ENCODE peak calls at places on chromosomes 4 and X, in ten cellular contexts. One of them, this sample, is unnamed.

GRCh38 chrX:49934148-49934547 is 11.8 kb downstream of the CLCN5 start:
- DNase-seq in GM12891: no peak
- DNase-seq in stimulated activated CD4-positive, alpha-beta T cell treated with anti-CD3 and anti-CD28 coated beads, TNF-alpha, amount 100 ng/mL, for 4 hours: no peak
- DNase-seq in NCI-H1436: no peak
- DNase-seq in AG08396: no peak
- DNase-seq in osteocyte: no peak
- DNase-seq in MM.1S: no peak
- DNase-seq in activated CD4-positive, CD25-positive, alpha-beta regulatory T cell: no peak
- DNase-seq in activated naive CD8-positive, alpha-beta T cell treated with anti-CD3 and anti-CD28 coated beads for 36 hours: no peak
- DNase-seq in kidney: no peak
- DNase-seq in this sample: no peak

GRCh38 chr4:101198741-101199339 is 148.5 kb downstream of the PPP3CA start:
- DNase-seq in kidney: no peak
- DNase-seq in activated CD4-positive, CD25-positive, alpha-beta regulatory T cell: no peak
- DNase-seq in AG08396: no peak
- DNase-seq in GM12891: no peak
- DNase-seq in osteocyte: no peak
- DNase-seq in MM.1S: no peak
- DNase-seq in stimulated activated CD4-positive, alpha-beta T cell treated with anti-CD3 and anti-CD28 coated beads, TNF-alpha, amount 100 ng/mL, for 4 hours: no peak
- DNase-seq in activated naive CD8-positive, alpha-beta T cell treated with anti-CD3 and anti-CD28 coated beads for 36 hours: no peak
- DNase-seq in NCI-H1436: peak
- DNase-seq in this sample: no peak

GRCh38 chrX:124216396-124217124 is 115.9 kb upstream of the TEX13D start:
- DNase-seq in GM12891: no peak
- DNase-seq in osteocyte: no peak
- DNase-seq in AG08396: no peak
- DNase-seq in stimulated activated CD4-positive, alpha-beta T cell treated with anti-CD3 and anti-CD28 coated beads, TNF-alpha, amount 100 ng/mL, for 4 hours: no peak
- DNase-seq in activated naive CD8-positive, alpha-beta T cell treated with anti-CD3 and anti-CD28 coated beads for 36 hours: no peak
- DNase-seq in activated CD4-positive, CD25-positive, alpha-beta regulatory T cell: no peak
- DNase-seq in MM.1S: no peak
- DNase-seq in kidney: no peak
- DNase-seq in NCI-H1436: no peak
- DNase-seq in this sample: no peak

GRCh38 chr4:67680568-67681222 is 20.3 kb downstream of the UBA6 start:
- DNase-seq in AG08396: peak
- DNase-seq in activated CD4-positive, CD25-positive, alpha-beta regulatory T cell: no peak
- DNase-seq in GM12891: no peak
- DNase-seq in NCI-H1436: no peak
- DNase-seq in osteocyte: no peak
- DNase-seq in MM.1S: no peak
- DNase-seq in kidney: no peak
- DNase-seq in activated naive CD8-positive, alpha-beta T cell treated with anti-CD3 and anti-CD28 coated beads for 36 hours: no peak
- DNase-seq in stimulated activated CD4-positive, alpha-beta T cell treated with anti-CD3 and anti-CD28 coated beads, TNF-alpha, amount 100 ng/mL, for 4 hours: no peak
- DNase-seq in this sample: no peak

GRCh38 chr4:122542411-122543236 is 78.2 kb downstream of the IL21 start:
- DNase-seq in NCI-H1436: no peak
- DNase-seq in activated CD4-positive, CD25-positive, alpha-beta regulatory T cell: no peak
- DNase-seq in activated naive CD8-positive, alpha-beta T cell treated with anti-CD3 and anti-CD28 coated beads for 36 hours: no peak
- DNase-seq in MM.1S: peak
- DNase-seq in osteocyte: no peak
- DNase-seq in GM12891: peak
- DNase-seq in AG08396: peak
- DNase-seq in kidney: no peak
- DNase-seq in stimulated activated CD4-positive, alpha-beta T cell treated with anti-CD3 and anti-CD28 coated beads, TNF-alpha, amount 100 ng/mL, for 4 hours: no peak
- DNase-seq in this sample: no peak

GRCh38 chr4:158996669-158997074 is 106.2 kb upstream of the RAPGEF2 start:
- DNase-seq in NCI-H1436: no peak
- DNase-seq in activated CD4-positive, CD25-positive, alpha-beta regulatory T cell: no peak
- DNase-seq in activated naive CD8-positive, alpha-beta T cell treated with anti-CD3 and anti-CD28 coated beads for 36 hours: no peak
- DNase-seq in osteocyte: no peak
- DNase-seq in stimulated activated CD4-positive, alpha-beta T cell treated with anti-CD3 and anti-CD28 coated beads, TNF-alpha, amount 100 ng/mL, for 4 hours: no peak
- DNase-seq in kidney: no peak
- DNase-seq in MM.1S: no peak
- DNase-seq in GM12891: no peak
- DNase-seq in AG08396: peak
- DNase-seq in this sample: no peak

GRCh38 chr4:26273308-26273980 is 47.4 kb upstream of the RBPJ start:
- DNase-seq in AG08396: no peak
- DNase-seq in activated CD4-positive, CD25-positive, alpha-beta regulatory T cell: no peak
- DNase-seq in MM.1S: no peak
- DNase-seq in stimulated activated CD4-positive, alpha-beta T cell treated with anti-CD3 and anti-CD28 coated beads, TNF-alpha, amount 100 ng/mL, for 4 hours: no peak
- DNase-seq in GM12891: no peak
- DNase-seq in activated naive CD8-positive, alpha-beta T cell treated with anti-CD3 and anti-CD28 coated beads for 36 hours: no peak
- DNase-seq in osteocyte: no peak
- DNase-seq in kidney: no peak
- DNase-seq in NCI-H1436: no peak
- DNase-seq in this sample: no peak

GRCh38 chr4:7320413-7320812 is 114.3 kb downstream of the PSAPL1 start:
- DNase-seq in NCI-H1436: no peak
- DNase-seq in kidney: peak
- DNase-seq in MM.1S: no peak
- DNase-seq in activated CD4-positive, CD25-positive, alpha-beta regulatory T cell: no peak
- DNase-seq in AG08396: no peak
- DNase-seq in GM12891: no peak
- DNase-seq in osteocyte: no peak
- DNase-seq in stimulated activated CD4-positive, alpha-beta T cell treated with anti-CD3 and anti-CD28 coated beads, TNF-alpha, amount 100 ng/mL, for 4 hours: no peak
- DNase-seq in activated naive CD8-positive, alpha-beta T cell treated with anti-CD3 and anti-CD28 coated beads for 36 hours: no peak
- DNase-seq in this sample: no peak

GRCh38 chr4:150250998-150251651 is 172.9 kb downstream of the DCLK2 start:
- DNase-seq in NCI-H1436: no peak
- DNase-seq in AG08396: no peak
- DNase-seq in MM.1S: no peak
- DNase-seq in kidney: no peak
- DNase-seq in stimulated activated CD4-positive, alpha-beta T cell treated with anti-CD3 and anti-CD28 coated beads, TNF-alpha, amount 100 ng/mL, for 4 hours: no peak
- DNase-seq in activated naive CD8-positive, alpha-beta T cell treated with anti-CD3 and anti-CD28 coated beads for 36 hours: no peak
- DNase-seq in GM12891: peak
- DNase-seq in osteocyte: no peak
- DNase-seq in activated CD4-positive, CD25-positive, alpha-beta regulatory T cell: no peak
- DNase-seq in this sample: no peak

GRCh38 chr4:183840311-183840710 is 64.8 kb upstream of the STOX2 start:
- DNase-seq in GM12891: peak
- DNase-seq in activated naive CD8-positive, alpha-beta T cell treated with anti-CD3 and anti-CD28 coated beads for 36 hours: peak
- DNase-seq in NCI-H1436: peak
- DNase-seq in AG08396: peak
- DNase-seq in activated CD4-positive, CD25-positive, alpha-beta regulatory T cell: peak
- DNase-seq in MM.1S: peak
- DNase-seq in kidney: no peak
- DNase-seq in stimulated activated CD4-positive, alpha-beta T cell treated with anti-CD3 and anti-CD28 coated beads, TNF-alpha, amount 100 ng/mL, for 4 hours: peak
- DNase-seq in osteocyte: peak
- DNase-seq in this sample: peak

GRCh38 chr4:138669479-138670165 is 346.0 kb upstream of the NOCT start:
- DNase-seq in GM12891: no peak
- DNase-seq in NCI-H1436: no peak
- DNase-seq in kidney: no peak
- DNase-seq in activated CD4-positive, CD25-positive, alpha-beta regulatory T cell: no peak
- DNase-seq in osteocyte: no peak
- DNase-seq in AG08396: peak
- DNase-seq in stimulated activated CD4-positive, alpha-beta T cell treated with anti-CD3 and anti-CD28 coated beads, TNF-alpha, amount 100 ng/mL, for 4 hours: no peak
- DNase-seq in activated naive CD8-positive, alpha-beta T cell treated with anti-CD3 and anti-CD28 coated beads for 36 hours: no peak
- DNase-seq in MM.1S: no peak
- DNase-seq in this sample: no peak

This sample was measured in stimulated activated naive B cell treated with anti-CD40 and anti-IgM and Interleukin-4, amounts not matched to agents 10 μg/mL and 1 μg/mL and 100 μg/mL, for 72 hours.